ENCODE peak calls at places on chromosomes 3 and 15, in six cellular contexts. B is body of pancreas, C is heart left ventricle, N is A549, F is K562, T is gastrocnemius medialis. V is an unnamed sample.

GRCh38 chr3:25430942-25431570 is 3.0 kb downstream of the RARB start:
- ATAC-seq in B (no peak), C (no peak), N (no peak), F (no peak), T (no peak), V (no peak)

GRCh38 chr3:123813876-123814275 is 70.3 kb downstream of the MYLK start:
- ATAC-seq in B (no peak), C (peak), N (no peak), F (peak), T (no peak), V (no peak)

GRCh38 chr3:18723426-18723825 is 298.3 kb upstream of the SATB1 start:
- ATAC-seq in B (no peak), C (no peak), N (no peak), F (no peak), T (no peak), V (no peak)

GRCh38 chr15:45402955-45403892 is 24.9 kb upstream of the GATM start:
- ATAC-seq in B (peak), C (peak), N (peak), F (peak), T (peak), V (peak)

GRCh38 chr3:141728355-141728892 is 9.7 kb upstream of the RNF7 start:
- ATAC-seq in B (no peak), C (no peak), N (no peak), F (no peak), T (no peak), V (no peak)

GRCh38 chr15:65875458-65875857 is 6.2 kb downstream of the RAB11A start:
- ATAC-seq in B (no peak), C (no peak), N (no peak), F (no peak), T (no peak), V (no peak)

GRCh38 chr3:180981912-180982311 is 7.6 kb downstream of the DNAJC19 start:
- ATAC-seq in B (no peak), C (no peak), N (no peak), F (peak), T (no peak), V (no peak)

GRCh38 chr15:25767356-25768151 is 95.6 kb downstream of the ATP10A start:
- ATAC-seq in B (no peak), C (no peak), N (no peak), F (no peak), T (no peak), V (no peak)

GRCh38 chr3:29515451-29515850 is 234.6 kb downstream of the RBMS3 start:
- ATAC-seq in B (no peak), C (peak), N (no peak), F (no peak), T (peak), V (no peak)

GRCh38 chr15:97691799-97692198 is 268.7 kb upstream of the ARRDC4 start:
- ATAC-seq in B (no peak), C (peak), N (peak), F (no peak), T (no peak), V (no peak)

GRCh38 chr3:15527031-15527459 is 5.5 kb upstream of the COLQ start:
- ATAC-seq in B (peak), C (peak), N (no peak), F (peak), T (no peak), V (peak)

GRCh38 chr15:59366368-59367021 is 6.2 kb downstream of the MYO1E start:
- ATAC-seq in B (no peak), C (no peak), N (no peak), F (no peak), T (no peak), V (peak)

GRCh38 chr3:103810167-103810566 is 1375.4 kb downstream of the ZPLD1 start:
- ATAC-seq in B (no peak), C (no peak), N (no peak), F (no peak), T (no peak), V (no peak)

GRCh38 chr3:42085641-42086376 is 5.3 kb upstream of the TRAK1 start:
- ATAC-seq in B (no peak), C (no peak), N (no peak), F (no peak), T (no peak), V (no peak)

GRCh38 chr3:27577504-27577903 is 93.3 kb upstream of the SLC4A7 start:
- ATAC-seq in B (peak), C (peak), N (no peak), F (no peak), T (peak), V (peak)

GRCh38 chr3:46114324-46114988 is 87.2 kb upstream of the XCR1 start:
- ATAC-seq in B (no peak), C (no peak), N (no peak), F (no peak), T (peak), V (peak)

GRCh38 chr3:60017631-60018030 is 967.8 kb upstream of the CFAP20DC start:
- ATAC-seq in B (no peak), C (no peak), N (no peak), F (no peak), T (no peak), V (no peak)

GRCh38 chr15:59609730-59610712 is 1.6 kb upstream of the GCNT3 start:
- ATAC-seq in B (no peak), C (no peak), N (no peak), F (no peak), T (no peak), V (no peak)

GRCh38 chr3:178063475-178063874 is 472.8 kb upstream of the KCNMB2 start:
- ATAC-seq in B (no peak), C (no peak), N (no peak), F (no peak), T (no peak), V (no peak)

DNA sequence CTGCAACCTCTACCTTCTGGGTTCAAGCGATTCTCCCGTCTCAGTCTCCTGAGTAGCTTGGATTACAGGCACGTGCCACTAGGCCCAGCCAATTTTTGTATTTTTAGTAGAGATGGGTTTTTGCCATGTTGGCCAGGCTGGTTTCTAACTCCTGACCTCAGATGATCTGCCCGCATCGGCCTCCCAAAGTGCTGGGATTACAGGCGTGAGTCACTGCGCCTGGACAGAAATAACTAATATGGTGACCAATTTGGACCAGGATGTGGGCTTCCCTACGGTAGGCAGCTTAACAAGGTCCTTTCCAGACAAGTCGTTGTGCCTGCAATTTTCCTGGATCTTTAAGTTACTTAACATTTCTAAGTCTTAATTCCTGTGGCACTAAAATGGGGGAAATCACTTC is 14.8 kb downstream of the WDR53 start:
- ATAC-seq in B (no peak), C (no peak), N (no peak), F (no peak), T (peak), V (no peak)
- TF ChIP-seq POLR2A in B (no peak), C (no peak), N (no peak), F (peak), T (peak), V (no peak)

GRCh38 chr3:5023777-5024346 is 44.6 kb downstream of the BHLHE40 start:
- ATAC-seq in B (no peak), C (no peak), N (no peak), F (peak), T (no peak), V (no peak)

GRCh38 chr3:5022966-5023776 is 43.9 kb downstream of the BHLHE40 start:
- ATAC-seq in B (peak), C (peak), N (peak), F (peak), T (peak), V (peak)

GRCh38 chr3:5021116-5021515 is 41.9 kb downstream of the BHLHE40 start:
- ATAC-seq in B (no peak), C (no peak), N (no peak), F (no peak), T (no peak), V (no peak)

GRCh38 chr3:5021571-5022092 is 42.4 kb downstream of the BHLHE40 start:
- ATAC-seq in B (no peak), C (no peak), N (peak), F (peak), T (no peak), V (no peak)

GRCh38 chr3:5022187-5022965 is 43.1 kb downstream of the BHLHE40 start:
- ATAC-seq in B (no peak), C (no peak), N (no peak), F (no peak), T (no peak), V (no peak)
- H3K27ac ChIP-seq in B (peak), C (peak), N (peak), F (peak), T (peak), V (peak)

GRCh38 chr15:31216210-31216911 is 110.3 kb upstream of the KLF13 start:
- ATAC-seq in B (peak), C (peak), N (peak), F (peak), T (peak), V (peak)
- TF ChIP-seq POLR2A in B (no peak), C (no peak), N (peak), F (no peak), T (no peak), V (peak)

GRCh38 chr15:48946088-48946839 is 17.5 kb downstream of the SHC4 start:
- ATAC-seq in B (peak), C (peak), N (peak), F (peak), T (no peak), V (no peak)
- H3K27ac ChIP-seq in B (peak), C (peak), N (peak), F (no peak), T (no peak), V (no peak)